ENCODE peak calls at places on chromosomes 7 and 10, in nine cellular contexts. Z, X, R, J, E, F, H, M and G are unnamed samples.

GRCh38 chr7:29564455-29565185 is 985 bp downstream of the PRR15 start:
- DNase-seq in Z (no peak), X (no peak), R (no peak), J (peak; percentile 85), E (peak; percentile 59), F (peak; percentile 59), H (peak; percentile 90), M (no peak), G (peak; percentile 6)

GRCh38 chr10:98687685-98688084 is 240.9 kb upstream of the HPS1 start:
- DNase-seq in Z (no peak), X (no peak), R (no peak), J (no peak), E (no peak), F (no peak), H (no peak), M (no peak), G (no peak)

GRCh38 chr10:115525141-115525540 is 432.0 kb downstream of the ATRNL1 start:
- DNase-seq in Z (no peak), X (no peak), R (no peak), J (no peak), E (no peak), F (no peak), H (no peak), M (no peak), G (no peak)

GRCh38 chr10:69045441-69046300 is 42.2 kb upstream of the SRGN start:
- DNase-seq in Z (no peak), X (peak; percentile 72), R (no peak), J (no peak), E (peak; percentile 53), F (no peak), H (peak; percentile 70), M (no peak), G (peak; percentile 56)

GRCh38 chr7:66557214-66558200 is 71.2 kb upstream of the KCTD7 start:
- DNase-seq in Z (peak; percentile 12), X (peak; percentile 83), R (peak; percentile 77), J (peak; percentile 73), E (no peak), F (peak; percentile 68), H (peak; percentile 47), M (no peak), G (peak; percentile 75)

GRCh38 chr7:69036301-69036700 is 562.0 kb upstream of the AUTS2 start:
- DNase-seq in Z (no peak), X (no peak), R (no peak), J (no peak), E (no peak), F (no peak), H (no peak), M (no peak), G (no peak)

GRCh38 chr7:127909424-127910152 is 121.6 kb downstream of the LRRC4 start:
- DNase-seq in Z (no peak), X (no peak), R (no peak), J (no peak), E (no peak), F (no peak), H (no peak), M (no peak), G (no peak)

GRCh38 chr7:17523813-17524741 is 225.6 kb downstream of the AHR start:
- DNase-seq in Z (peak; percentile 63), X (no peak), R (peak; percentile 40), J (peak; percentile 73), E (no peak), F (peak; percentile 73), H (peak; percentile 96), M (no peak), G (no peak)

GRCh38 chr7:151252961-151253691 is 4.6 kb upstream of the SMARCD3 start:
- DNase-seq in Z (no peak), X (no peak), R (no peak), J (no peak), E (no peak), F (no peak), H (no peak), M (no peak), G (no peak)

GRCh38 chr10:23525406-23525805 is 86.5 kb downstream of the OTUD1 start:
- DNase-seq in Z (peak; percentile 1), X (peak; percentile 12), R (peak; percentile 11), J (peak; percentile 46), E (no peak), F (peak; percentile 47), H (peak; percentile 61), M (no peak), G (no peak)

GRCh38 chr10:114044251-114045070 is 795 bp downstream of the ADRB1 start:
- DNase-seq in Z (no peak), X (no peak), R (no peak), J (no peak), E (no peak), F (no peak), H (no peak), M (no peak), G (peak; percentile 37)

GRCh38 chr10:15478429-15478828 is 107.3 kb upstream of the FAM171A1 start:
- DNase-seq in Z (no peak), X (no peak), R (no peak), J (no peak), E (no peak), F (no peak), H (no peak), M (no peak), G (no peak)

GRCh38 chr10:113228570-113228969 is 278.5 kb downstream of the TCF7L2 start:
- DNase-seq in Z (peak; percentile 73), X (no peak), R (no peak), J (no peak), E (no peak), F (no peak), H (peak; percentile 18), M (no peak), G (no peak)

GRCh38 chr7:87231243-87231642 is 11.7 kb upstream of the TMEM243 start:
- DNase-seq in Z (no peak), X (no peak), R (no peak), J (no peak), E (no peak), F (peak; percentile 83), H (no peak), M (no peak), G (no peak)

GRCh38 chr10:130769146-130770017 is 542.1 kb downstream of the TCERG1L start:
- DNase-seq in Z (no peak), X (no peak), R (no peak), J (no peak), E (no peak), F (peak; percentile 4), H (no peak), M (no peak), G (no peak)

GRCh38 chr10:102476466-102477141 is 25.3 kb upstream of the C10orf95 start:
- DNase-seq in Z (no peak), X (no peak), R (no peak), J (no peak), E (no peak), F (no peak), H (no peak), M (no peak), G (peak; percentile 35)

GRCh38 chr10:29841724-29842649 is 207.2 kb upstream of the SVIL start:
- DNase-seq in Z (no peak), X (no peak), R (no peak), J (peak; percentile 74), E (no peak), F (peak; percentile 60), H (no peak), M (peak; percentile 64), G (no peak)

GRCh38 chr7:149205690-149206381 is 10.5 kb downstream of the ZNF282 start:
- DNase-seq in Z (no peak), X (no peak), R (no peak), J (peak; percentile 71), E (no peak), F (peak; percentile 25), H (no peak), M (no peak), G (no peak)

GRCh38 chr7:138886501-138886917 is 88.5 kb upstream of the ATP6V0A4 start:
- DNase-seq in Z (peak; percentile 66), X (peak; percentile 76), R (peak; percentile 92), J (peak; percentile 59), E (no peak), F (peak; percentile 35), H (peak; percentile 72), M (no peak), G (peak; percentile 55)

GRCh38 chr10:93154531-93154930 is 80.8 kb downstream of the CYP26A1 start:
- DNase-seq in Z (no peak), X (no peak), R (no peak), J (no peak), E (no peak), F (no peak), H (no peak), M (no peak), G (no peak)

GRCh38 chr10:96321822-96322221 is 17.6 kb downstream of the DNTT start:
- DNase-seq in Z (no peak), X (no peak), R (no peak), J (no peak), E (no peak), F (no peak), H (no peak), M (no peak), G (no peak)

GRCh38 chr7:158450476-158451124 is 137.0 kb downstream of the PTPRN2 start:
- DNase-seq in Z (no peak), X (no peak), R (no peak), J (no peak), E (no peak), F (no peak), H (no peak), M (no peak), G (no peak)

GRCh38 chr7:113113912-113114311 is 4.4 kb downstream of the SMIM30 start:
- DNase-seq in Z (no peak), X (no peak), R (no peak), J (peak; percentile 4), E (no peak), F (no peak), H (peak; percentile 16), M (no peak), G (peak; percentile 6)
- TF ChIP-seq CTCF in Z (peak; percentile 18), X (peak; percentile 13), R (no peak), J (no peak), E (peak; percentile 51), F (no peak), H (no peak), M (no peak), G (no peak)

GRCh38 chr10:103854687-103855423 is 521 bp downstream of the SH3PXD2A start:
- DNase-seq in Z (no peak), X (peak; percentile 51), R (no peak), J (peak; percentile 17), E (no peak), F (no peak), H (peak; percentile 23), M (no peak), G (peak; percentile 53)
- TF ChIP-seq CTCF in Z (peak; percentile 40), X (no peak), R (no peak), J (no peak), E (peak; percentile 32), F (peak; percentile 17), H (peak; percentile 4), M (no peak), G (no peak)

GRCh38 chr10:126256864-126257263 is 131.4 kb downstream of the ADAM12 start:
- DNase-seq in Z (no peak), X (no peak), R (no peak), J (no peak), E (no peak), F (no peak), H (no peak), M (no peak), G (no peak)
- TF ChIP-seq CTCF in Z (peak; percentile 39), X (no peak), R (no peak), J (no peak), E (no peak), F (no peak), H (no peak), M (no peak), G (no peak)

DNA sequence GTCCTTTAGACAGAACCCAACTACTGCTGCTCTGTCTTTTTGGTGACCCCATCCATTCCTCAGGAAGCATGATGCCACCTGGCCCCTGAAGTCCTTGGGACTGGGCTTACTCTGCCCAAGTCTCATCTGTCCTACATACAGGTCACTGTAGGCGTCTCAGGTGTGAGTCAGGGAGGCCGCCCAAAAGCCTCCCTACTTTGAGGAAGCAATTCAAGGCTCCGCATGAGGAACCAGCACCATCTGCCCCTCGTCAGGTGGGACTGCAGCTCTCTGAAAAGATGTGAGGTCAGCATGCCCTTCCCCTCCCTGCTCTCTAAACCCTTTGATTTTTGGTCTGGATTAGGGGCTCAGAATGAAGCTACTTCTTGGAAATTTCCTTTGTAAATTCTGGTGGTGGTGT is 354.8 kb downstream of the CXCL12 start:
- DNase-seq in Z (no peak), X (peak; percentile 61), R (no peak), J (no peak), E (no peak), F (no peak), H (no peak), M (no peak), G (peak; percentile 53)
- TF ChIP-seq CTCF in Z (no peak), X (peak; percentile 31), R (no peak), J (no peak), E (peak; percentile 36), F (no peak), H (no peak), M (no peak), G (peak; percentile 42)